ENCODE peak calls at places on chromosomes 5 and 9, in five cellular contexts. B is SK-N-SH, P is tibial nerve, Z is ovary, D is HepG2. Y is an unnamed sample. For H3K4me1, the result is how much of the 10 kb centered on the place peaks cover.

GRCh38 chr9:77589046-77589795 is 58.9 kb downstream of the GNA14 start:
- DNase-seq in P (no peak), Z (no peak), D (no peak), B (no peak), Y (peak)

GRCh38 chr5:1472964-1473628 is 27.9 kb upstream of the SLC6A3 start:
- DNase-seq in P (no peak), B (no peak), Z (no peak), D (no peak), Y (no peak)

GRCh38 chr5:78755822-78756429 is 107.4 kb upstream of the LHFPL2 start:
- DNase-seq in D (no peak), P (no peak), B (no peak), Z (no peak), Y (no peak)

GRCh38 chr5:156391139-156391538 is 64.2 kb downstream of the SGCD start:
- DNase-seq in P (no peak), B (no peak), D (peak), Z (no peak), Y (no peak)

GRCh38 chr5:98168862-98169261 is 604.6 kb upstream of the RGMB start:
- DNase-seq in B (no peak), D (no peak), Z (no peak), P (no peak), Y (no peak)

GRCh38 chr5:132012385-132013005 is 1.0 kb upstream of the ACSL6 start:
- DNase-seq in P (no peak), B (no peak), Z (peak), D (peak), Y (peak)

GRCh38 chr9:38380872-38381534 is 11.5 kb upstream of the ALDH1B1 start:
- DNase-seq in B (no peak), D (peak), Z (peak), P (no peak), Y (no peak)

GRCh38 chr5:32360906-32361305 is 48.2 kb upstream of the MTMR12 start:
- DNase-seq in Z (no peak), D (no peak), P (no peak), B (no peak), Y (no peak)

GRCh38 chr5:17123785-17124184 is 93.6 kb upstream of the BASP1 start:
- DNase-seq in Z (no peak), D (no peak), B (no peak), P (no peak), Y (no peak)

GRCh38 chr5:351911-352225 is 30.4 kb downstream of the AHRR start:
- DNase-seq in D (no peak), Z (no peak), P (no peak), B (no peak), Y (no peak)

GRCh38 chr9:84379740-84380139 is 39.2 kb upstream of the SLC28A3 start:
- DNase-seq in P (no peak), B (no peak), Z (no peak), D (no peak), Y (no peak)

GRCh38 chr9:98559568-98559967 is 149.2 kb downstream of the GABBR2 start:
- DNase-seq in P (no peak), B (no peak), D (no peak), Z (no peak), Y (no peak)

GRCh38 chr9:98555851-98556465 is 152.8 kb downstream of the GABBR2 start:
- DNase-seq in Z (no peak), B (no peak), D (no peak), P (no peak), Y (no peak)

GRCh38 chr9:98554752-98555151 is 154.0 kb downstream of the GABBR2 start:
- DNase-seq in P (no peak), D (no peak), B (no peak), Z (no peak), Y (no peak)

GRCh38 chr9:98556511-98556910 is 152.2 kb downstream of the GABBR2 start:
- DNase-seq in P (no peak), B (no peak), D (no peak), Z (no peak), Y (no peak)

GRCh38 chr9:98558575-98558974 is 150.2 kb downstream of the GABBR2 start:
- DNase-seq in Z (no peak), B (no peak), D (no peak), P (no peak), Y (no peak)
- TF ChIP-seq EP300 in Z (no peak), B (no peak), D (no peak), P (peak), Y (no peak)

GRCh38 chr9:83147487-83148149 is 84.7 kb upstream of the RASEF start:
- DNase-seq in P (no peak), B (no peak), D (no peak), Z (no peak), Y (no peak)
- H3K4me1 ChIP-seq in P (under half), B (under half), D (under half), Z (under half), Y (under half)

GRCh38 chr5:94378062-94378461 is 240.3 kb downstream of the KIAA0825 start:
- DNase-seq in Z (no peak), P (no peak), D (no peak), B (no peak), Y (no peak)

GRCh38 chr5:94376672-94377345 is 241.6 kb downstream of the KIAA0825 start:
- DNase-seq in P (no peak), Z (no peak), B (peak), D (no peak), Y (no peak)

GRCh38 chr5:94375801-94376200 is 242.6 kb downstream of the KIAA0825 start:
- DNase-seq in P (no peak), Z (no peak), B (no peak), D (no peak), Y (no peak)

GRCh38 chr5:94374336-94374735 is 244.1 kb downstream of the KIAA0825 start:
- DNase-seq in B (no peak), D (no peak), Z (no peak), P (no peak), Y (no peak)
- TF ChIP-seq EP300 in B (no peak), D (no peak), Z (no peak), P (no peak), Y (no peak)

GRCh38 chr9:121284733-121285451 is 16.9 kb downstream of the GSN start:
- DNase-seq in Z (peak), D (no peak), B (no peak), P (peak), Y (no peak)

GRCh38 chr9:121283856-121284732 is 16.1 kb downstream of the GSN start:
- DNase-seq in D (no peak), B (no peak), P (no peak), Z (peak), Y (no peak)

GRCh38 chr9:121286973-121287721 is 19.2 kb downstream of the GSN start:
- DNase-seq in P (peak), Z (peak), B (no peak), D (peak), Y (peak)

GRCh38 chr9:121286688-121286972 is 18.7 kb downstream of the GSN start:
- DNase-seq in B (no peak), Z (no peak), P (no peak), D (no peak), Y (no peak)

GRCh38 chr9:121285835-121286687 is 18.1 kb downstream of the GSN start:
- DNase-seq in B (no peak), P (peak), Z (peak), D (no peak), Y (peak)
- H3K4me1 ChIP-seq in B (under half), P (half or more), Z (half or more), D (half or more), Y (half or more)

GRCh38 chr9:33167949-33168535 is 906 bp upstream of the B4GALT1 start:
- DNase-seq in D (no peak), Z (no peak), B (no peak), P (no peak), Y (no peak)
- TF ChIP-seq EP300 in D (no peak), Z (no peak), B (no peak), P (no peak), Y (no peak)

DNA sequence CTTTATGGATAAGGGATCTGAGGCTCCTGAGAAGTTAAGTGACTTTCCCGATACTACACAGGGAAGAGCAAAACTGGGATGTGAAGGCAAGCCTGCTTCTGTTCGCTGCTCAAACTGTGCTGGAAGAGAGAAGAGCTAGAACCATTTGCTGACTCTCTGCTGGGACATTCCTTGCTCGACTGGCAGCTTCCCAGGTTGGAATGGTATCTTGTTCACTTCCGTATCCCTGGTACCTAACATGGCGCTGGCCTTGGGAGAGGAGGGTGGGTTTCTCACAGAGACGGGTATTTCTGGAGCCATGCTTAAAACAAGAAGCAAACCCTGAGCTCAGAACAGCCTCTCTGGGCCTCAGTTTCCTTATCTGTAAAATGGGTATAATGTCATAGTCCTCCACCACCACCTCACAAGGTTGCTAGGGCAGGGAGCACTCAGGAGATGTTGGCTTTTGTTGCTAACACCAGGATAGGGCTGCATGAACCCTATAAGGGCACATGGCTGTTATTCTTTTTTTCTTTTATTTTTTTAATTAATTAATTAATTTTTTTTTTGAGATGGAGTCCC is 68.0 kb upstream of the STXBP1 start:
- DNase-seq in B (no peak), Z (no peak), P (no peak), D (no peak), Y (no peak)
- H3K4me1 ChIP-seq in B (under half), Z (under half), P (half or more), D (under half), Y (half or more)

GRCh38 chr5:36744041-36744677 is 132.4 kb upstream of the NIPBL start:
- DNase-seq in D (no peak), P (no peak), B (no peak), Z (no peak), Y (no peak)
- TF ChIP-seq EP300 in D (no peak), P (no peak), B (no peak), Z (no peak), Y (no peak)

DNA sequence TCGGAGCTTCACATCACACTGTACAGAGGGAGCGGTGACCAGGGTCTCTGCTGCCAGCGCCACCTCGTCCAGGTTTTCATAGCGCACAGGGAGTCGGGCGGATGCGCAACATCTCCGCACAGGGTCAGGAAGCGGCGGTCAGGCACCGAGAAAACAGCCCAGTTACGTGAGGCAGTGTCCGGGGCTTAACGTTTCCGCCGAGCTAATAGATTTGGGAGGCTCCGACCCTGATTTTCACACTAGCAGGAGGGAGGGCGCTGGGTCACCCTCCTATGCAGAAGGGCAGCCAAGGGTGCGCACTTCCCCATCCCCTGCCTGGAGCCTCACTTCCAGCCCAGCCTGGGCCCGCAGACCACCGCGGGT is 13.7 kb downstream of the BTNL9 start:
- DNase-seq in D (no peak), Z (no peak), P (no peak), B (no peak), Y (no peak)
- H3K4me1 ChIP-seq in D (under half), Z (under half), P (under half), B (under half), Y (under half)

GRCh38 chr9:5874048-5874447 is 16.6 kb upstream of the MLANA start:
- DNase-seq in D (no peak), Z (no peak), P (no peak), B (no peak), Y (no peak)

GRCh38 chr9:5876711-5877110 is 14.0 kb upstream of the MLANA start:
- DNase-seq in Z (no peak), D (no peak), P (no peak), B (no peak), Y (no peak)

GRCh38 chr9:5884191-5884590 is 6.5 kb upstream of the MLANA start:
- DNase-seq in P (no peak), Z (no peak), B (no peak), D (no peak), Y (no peak)

GRCh38 chr9:5876026-5876425 is 14.7 kb upstream of the MLANA start:
- DNase-seq in Z (no peak), B (no peak), P (no peak), D (no peak), Y (no peak)

DNA sequence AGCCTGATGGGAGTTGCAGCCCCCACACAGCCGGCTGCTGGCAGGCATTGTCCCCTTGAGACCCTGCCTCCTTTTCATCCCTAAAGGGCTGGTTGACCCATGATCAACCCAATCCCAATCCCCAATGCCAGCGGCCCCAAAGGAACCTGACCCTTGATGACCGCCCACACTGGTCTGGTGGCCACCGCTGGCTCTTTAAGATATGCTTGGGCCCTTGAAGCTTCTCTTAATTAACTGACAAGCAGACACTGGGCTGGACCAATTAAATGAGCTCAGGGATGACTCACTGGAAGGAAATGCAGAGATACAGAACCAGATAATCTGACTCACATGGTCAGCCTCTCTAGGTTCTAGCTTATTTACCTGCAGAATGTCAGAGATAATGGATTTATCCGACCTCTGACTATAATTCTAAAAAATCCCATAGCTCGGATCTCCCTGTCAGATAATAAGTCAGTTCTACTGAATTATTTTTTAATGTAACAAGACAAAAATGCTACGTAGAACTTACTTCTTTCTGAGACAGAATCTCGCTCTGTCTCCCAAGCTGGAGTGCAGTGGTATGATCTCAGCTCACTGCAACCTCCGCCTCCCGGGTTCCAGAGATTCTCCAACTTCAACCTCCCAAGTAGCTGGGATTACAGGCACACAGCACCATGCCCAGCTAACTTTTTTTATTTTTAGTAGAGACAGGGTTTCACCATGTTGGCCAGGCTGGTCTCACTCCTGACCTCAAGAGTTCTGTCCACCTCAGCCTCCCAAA is 11.1 kb upstream of the MLANA start:
- DNase-seq in D (peak), B (peak), Z (no peak), P (no peak), Y (no peak)
- TF ChIP-seq EP300 in D (no peak), B (peak), Z (no peak), P (no peak), Y (no peak)

GRCh38 chr9:94868462-94868861 is 142.0 kb downstream of the AOPEP start:
- DNase-seq in Z (no peak), P (no peak), B (no peak), D (no peak), Y (no peak)
- H3K4me1 ChIP-seq in Z (under half), P (half or more), B (half or more), D (under half), Y (under half)

Y was measured in stomach.